ENCODE peak calls at places on chromosome 9, in nine cellular contexts. G is GM23338, B is spleen, T is stomach, L is Panc1, Q is sigmoid colon, C is breast epithelium, W is suprapubic skin, A is prostate gland. M is an unnamed sample. For H3K4me1 and H3K36me3, the result is how much of the 10 kb centered on the place peaks cover.

GRCh38 chr9:82560457-82560904 is 502.5 kb downstream of the RASEF start:
- DNase-seq in G (no peak), B (no peak), T (peak), L (no peak), Q (no peak), C (no peak), W (no peak), A (peak), M (peak)

GRCh38 chr9:114790521-114790920 is 15.3 kb downstream of the TNFSF15 start:
- DNase-seq in G (no peak), B (no peak), T (no peak), L (no peak), Q (no peak), C (no peak), W (no peak), A (no peak), M (no peak)

GRCh38 chr9:83220737-83221136 is 157.8 kb upstream of the RASEF start:
- DNase-seq in G (no peak), B (no peak), T (peak), L (no peak), Q (no peak), C (no peak), W (no peak), A (no peak), M (no peak)

GRCh38 chr9:112856843-112857242 is 33.8 kb downstream of the SLC46A2 start:
- DNase-seq in G (peak), B (no peak), T (no peak), L (no peak), Q (no peak), C (no peak), W (no peak), A (no peak), M (no peak)

GRCh38 chr9:12973702-12974101 is 198.9 kb downstream of the LURAP1L start:
- DNase-seq in G (no peak), B (no peak), T (no peak), L (no peak), Q (no peak), C (no peak), W (no peak), A (no peak), M (no peak)

GRCh38 chr9:109852561-109852960 is 72.6 kb downstream of the PALM2AKAP2 start:
- DNase-seq in G (no peak), B (no peak), T (no peak), L (no peak), Q (no peak), C (no peak), W (no peak), A (no peak), M (no peak)

GRCh38 chr9:37156781-37157356 is 36.5 kb downstream of the ZCCHC7 start:
- DNase-seq in G (no peak), B (no peak), T (no peak), L (peak), Q (no peak), C (no peak), W (no peak), A (no peak), M (no peak)

GRCh38 chr9:119884411-119884810 is 515.2 kb upstream of the BRINP1 start:
- DNase-seq in G (peak), B (no peak), T (no peak), L (no peak), Q (no peak), C (no peak), W (no peak), A (no peak), M (no peak)

GRCh38 chr9:89418882-89419641 is 78.9 kb downstream of the SEMA4D start:
- DNase-seq in G (no peak), B (peak), T (no peak), L (no peak), Q (no peak), C (no peak), W (no peak), A (no peak), M (peak)

GRCh38 chr9:128159073-128159783 is 837 bp upstream of the BBLN start:
- DNase-seq in G (no peak), B (no peak), T (no peak), L (no peak), Q (no peak), C (no peak), W (peak), A (no peak), M (peak)

GRCh38 chr9:88821749-88822106 is 169.5 kb upstream of the S1PR3 start:
- DNase-seq in G (no peak), B (no peak), T (no peak), L (no peak), Q (no peak), C (no peak), W (no peak), A (no peak), M (no peak)

GRCh38 chr9:4793412-4794005 is 765 bp downstream of the RCL1 start:
- DNase-seq in G (no peak), B (no peak), T (no peak), L (no peak), Q (no peak), C (no peak), W (no peak), A (no peak), M (no peak)

GRCh38 chr9:77793909-77794308 is 145.8 kb upstream of the GNA14 start:
- DNase-seq in G (no peak), B (no peak), T (no peak), L (peak), Q (no peak), C (no peak), W (no peak), A (no peak), M (no peak)

GRCh38 chr9:27844797-27845196 is 271.5 kb upstream of the C9orf72 start:
- DNase-seq in G (no peak), B (no peak), T (no peak), L (no peak), Q (no peak), C (no peak), W (no peak), A (no peak), M (no peak)

GRCh38 chr9:89606567-89607311 is 1.9 kb downstream of the GADD45G start:
- DNase-seq in G (peak), B (no peak), T (peak), L (no peak), Q (no peak), C (peak), W (peak), A (peak), M (peak)

GRCh38 chr9:19379697-19380046 is 364 bp downstream of the RPS6 start:
- DNase-seq in G (peak), B (peak), T (no peak), L (no peak), Q (no peak), C (no peak), W (no peak), A (no peak), M (peak)

GRCh38 chr9:22855956-22856355 is 409.3 kb downstream of the DMRTA1 start:
- DNase-seq in G (no peak), B (no peak), T (no peak), L (no peak), Q (no peak), C (no peak), W (no peak), A (no peak), M (no peak)
- H3K4me1 ChIP-seq in G (under half), B (under half), T (under half), L (under half), Q (under half), C (under half), W (under half), A (under half), M (under half)

DNA sequence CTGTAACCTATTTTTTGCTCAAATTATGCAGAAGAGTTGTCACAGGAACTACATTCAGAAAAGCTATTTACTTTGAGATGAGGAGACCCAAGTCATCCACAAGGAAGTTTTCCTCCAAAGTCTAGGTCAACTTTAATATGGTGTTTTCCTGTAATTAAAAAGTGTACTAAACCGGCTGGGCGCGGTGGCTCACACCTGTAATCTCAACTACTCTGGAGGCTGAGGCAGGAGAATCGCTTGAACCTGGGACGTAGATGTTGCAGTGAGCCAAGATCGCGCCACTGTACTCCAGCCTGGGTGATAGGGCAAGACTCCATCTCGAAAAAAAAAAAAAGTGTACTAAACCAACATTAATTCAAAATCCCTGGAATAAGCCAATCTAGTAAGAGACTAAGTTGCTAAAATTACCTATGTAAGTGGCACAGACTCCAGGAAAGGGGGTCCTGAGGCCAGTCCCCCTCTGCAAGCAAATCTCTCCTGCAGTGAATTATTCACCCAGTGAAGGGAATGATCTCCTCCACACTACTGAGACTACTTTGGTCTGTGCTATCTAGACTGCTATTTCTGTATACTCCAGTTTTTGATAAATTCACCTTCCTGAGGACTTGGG is 38.9 kb downstream of the FNBP1 start:
- DNase-seq in G (no peak), B (no peak), T (no peak), L (no peak), Q (peak), C (no peak), W (no peak), A (no peak), M (peak)
- TF ChIP-seq POLR2AphosphoS5 in G (no peak), B (no peak), T (no peak), L (no peak), Q (no peak), C (no peak), W (no peak), A (no peak), M (no peak)

GRCh38 chr9:124696101-124696500 is 75.0 kb downstream of the NR6A1 start:
- DNase-seq in G (peak), B (no peak), T (no peak), L (no peak), Q (no peak), C (no peak), W (no peak), A (no peak), M (no peak)

GRCh38 chr9:124695280-124695890 is 75.7 kb downstream of the NR6A1 start:
- DNase-seq in G (no peak), B (no peak), T (no peak), L (no peak), Q (no peak), C (no peak), W (no peak), A (no peak), M (no peak)

GRCh38 chr9:124697326-124698200 is 73.5 kb downstream of the NR6A1 start:
- DNase-seq in G (no peak), B (no peak), T (no peak), L (no peak), Q (no peak), C (no peak), W (no peak), A (no peak), M (no peak)

GRCh38 chr9:124699575-124699974 is 71.5 kb downstream of the NR6A1 start:
- DNase-seq in G (no peak), B (no peak), T (no peak), L (no peak), Q (no peak), C (no peak), W (no peak), A (no peak), M (no peak)

GRCh38 chr9:124698265-124698664 is 72.8 kb downstream of the NR6A1 start:
- DNase-seq in G (no peak), B (no peak), T (no peak), L (no peak), Q (no peak), C (no peak), W (no peak), A (no peak), M (no peak)
- H3K36me3 ChIP-seq in G (under half), B (under half), T (under half), L (under half), Q (under half), C (under half), W (under half), A (under half), M (under half)

GRCh38 chr9:86078731-86079130 is 20.6 kb downstream of the GOLM1 start:
- DNase-seq in G (no peak), B (no peak), T (no peak), L (no peak), Q (no peak), C (no peak), W (no peak), A (no peak), M (no peak)
- H3K4me1 ChIP-seq in G (under half), B (under half), T (under half), L (under half), Q (half or more), C (under half), W (under half), A (under half), M (under half)

DNA sequence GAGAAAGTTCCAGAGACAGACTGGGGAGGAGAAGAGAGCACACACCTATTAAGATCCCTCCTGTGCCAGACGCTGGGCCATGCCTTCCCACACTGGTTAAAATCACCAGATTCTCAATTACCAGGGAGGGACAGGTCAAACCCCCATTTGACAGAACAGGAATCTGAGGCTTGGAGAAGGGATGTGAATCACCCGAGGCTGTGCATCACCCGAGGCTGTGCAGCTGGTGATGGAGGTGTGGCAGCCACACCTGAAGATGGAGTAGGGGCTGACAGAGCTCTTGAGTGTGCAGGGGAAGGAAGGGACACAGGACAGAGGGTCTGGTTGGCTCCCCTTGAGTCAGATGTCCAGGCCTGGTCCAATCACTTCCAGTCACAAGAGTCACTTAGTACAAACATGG is 70.6 kb downstream of the LMX1B start:
- DNase-seq in G (no peak), B (no peak), T (no peak), L (no peak), Q (no peak), C (no peak), W (no peak), A (no peak), M (no peak)
- TF ChIP-seq POLR2AphosphoS5 in G (no peak), B (no peak), T (no peak), L (no peak), Q (no peak), C (no peak), W (no peak), A (no peak), M (no peak)

GRCh38 chr9:129996161-129996849 is 46.7 kb downstream of the FNBP1 start:
- DNase-seq in G (no peak), B (no peak), T (no peak), L (no peak), Q (no peak), C (no peak), W (no peak), A (no peak), M (no peak)

GRCh38 chr9:129998491-129999122 is 44.4 kb downstream of the FNBP1 start:
- DNase-seq in G (no peak), B (no peak), T (no peak), L (no peak), Q (no peak), C (no peak), W (no peak), A (no peak), M (no peak)

GRCh38 chr9:130002320-130002719 is 40.7 kb downstream of the FNBP1 start:
- DNase-seq in G (peak), B (no peak), T (no peak), L (no peak), Q (no peak), C (no peak), W (no peak), A (no peak), M (no peak)

GRCh38 chr9:130001185-130001584 is 41.8 kb downstream of the FNBP1 start:
- DNase-seq in G (no peak), B (no peak), T (no peak), L (no peak), Q (no peak), C (no peak), W (no peak), A (no peak), M (no peak)

GRCh38 chr9:129999123-129999510 is 43.9 kb downstream of the FNBP1 start:
- DNase-seq in G (no peak), B (no peak), T (no peak), L (no peak), Q (no peak), C (no peak), W (no peak), A (no peak), M (no peak)
- H3K36me3 ChIP-seq in G (under half), B (under half), T (under half), L (under half), Q (under half), C (under half), W (under half), A (under half), M (under half)

DNA sequence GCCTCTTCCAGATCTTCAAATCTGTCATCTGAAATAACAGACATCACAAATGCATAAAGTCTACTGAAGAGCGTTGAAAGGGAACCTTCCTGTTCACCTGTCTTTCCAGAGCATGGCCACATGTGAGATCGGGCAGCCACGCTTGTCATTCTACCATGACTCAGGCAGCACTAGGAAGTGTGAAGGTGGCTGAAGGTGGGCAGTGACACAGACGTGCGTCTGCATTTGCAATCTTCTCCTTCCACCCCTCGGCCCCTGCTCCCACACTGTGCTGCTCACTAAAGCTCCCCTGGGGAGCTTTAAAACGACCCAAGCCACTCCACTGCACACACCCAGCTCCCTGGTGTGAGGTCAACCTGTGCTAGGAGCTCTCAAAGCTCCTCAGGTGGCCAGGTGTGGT is 2.5 kb downstream of the ENTR1 start:
- DNase-seq in G (no peak), B (no peak), T (no peak), L (no peak), Q (no peak), C (no peak), W (no peak), A (no peak), M (no peak)
- H3K4me1 ChIP-seq in G (under half), B (half or more), T (under half), L (under half), Q (under half), C (under half), W (under half), A (under half), M (under half)

DNA sequence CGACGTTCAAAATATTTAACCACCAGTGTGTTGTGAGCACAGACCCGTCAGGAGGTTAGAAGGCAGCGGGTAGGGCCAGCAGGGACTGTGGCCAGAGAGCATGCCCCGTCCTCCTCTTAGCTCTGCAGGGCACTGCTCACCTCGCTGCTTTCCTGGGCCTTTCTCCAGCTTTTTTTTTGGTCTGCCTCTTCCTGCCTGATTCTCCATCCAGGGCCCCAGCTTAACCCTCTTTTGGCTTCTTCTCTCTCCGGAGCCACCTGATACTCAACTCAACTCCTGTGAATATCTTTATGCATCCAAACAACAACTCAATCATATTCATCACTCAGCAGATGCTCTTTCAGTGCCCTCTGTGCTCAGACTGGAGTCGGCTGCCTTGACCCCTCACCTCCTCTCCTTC is 44.0 kb downstream of the TMOD1 start:
- DNase-seq in G (no peak), B (no peak), T (no peak), L (no peak), Q (no peak), C (no peak), W (no peak), A (no peak), M (no peak)
- TF ChIP-seq POLR2AphosphoS5 in G (no peak), B (no peak), T (no peak), L (no peak), Q (no peak), C (no peak), W (no peak), A (no peak), M (no peak)

GRCh38 chr9:73167614-73168013 is 15.9 kb downstream of the ANXA1 start:
- DNase-seq in G (no peak), B (no peak), T (no peak), L (no peak), Q (no peak), C (no peak), W (no peak), A (no peak), M (no peak)

GRCh38 chr9:73165911-73166310 is 14.2 kb downstream of the ANXA1 start:
- DNase-seq in G (no peak), B (no peak), T (no peak), L (no peak), Q (no peak), C (no peak), W (no peak), A (no peak), M (no peak)

GRCh38 chr9:73162987-73163763 is 11.5 kb downstream of the ANXA1 start:
- DNase-seq in G (peak), B (no peak), T (no peak), L (no peak), Q (no peak), C (no peak), W (no peak), A (no peak), M (no peak)

GRCh38 chr9:73170185-73170957 is 18.7 kb downstream of the ANXA1 start:
- DNase-seq in G (no peak), B (no peak), T (no peak), L (no peak), Q (no peak), C (no peak), W (no peak), A (no peak), M (no peak)

DNA sequence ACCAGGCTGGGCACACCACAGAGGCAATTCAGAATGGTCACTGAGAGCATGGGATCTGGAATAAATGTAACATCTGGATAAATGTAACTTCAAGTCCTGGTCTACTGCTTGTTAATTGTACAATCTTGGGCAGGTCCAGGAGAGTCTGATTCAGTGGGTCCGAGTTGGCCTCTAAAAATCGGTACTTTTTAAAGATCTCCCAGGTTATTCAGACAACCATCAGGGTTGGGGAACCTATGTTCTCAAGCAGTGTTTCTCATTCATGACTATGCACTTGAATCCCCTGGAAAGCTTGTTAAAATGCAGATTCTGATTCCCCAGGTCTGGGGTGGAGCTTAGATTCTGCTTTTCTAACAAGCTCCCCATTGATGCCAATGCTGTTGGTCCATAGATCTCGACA is 14.8 kb downstream of the ANXA1 start:
- DNase-seq in G (no peak), B (no peak), T (no peak), L (no peak), Q (no peak), C (no peak), W (no peak), A (no peak), M (no peak)
- H3K36me3 ChIP-seq in G (under half), B (under half), T (half or more), L (under half), Q (under half), C (under half), W (half or more), A (under half), M (under half)

DNA sequence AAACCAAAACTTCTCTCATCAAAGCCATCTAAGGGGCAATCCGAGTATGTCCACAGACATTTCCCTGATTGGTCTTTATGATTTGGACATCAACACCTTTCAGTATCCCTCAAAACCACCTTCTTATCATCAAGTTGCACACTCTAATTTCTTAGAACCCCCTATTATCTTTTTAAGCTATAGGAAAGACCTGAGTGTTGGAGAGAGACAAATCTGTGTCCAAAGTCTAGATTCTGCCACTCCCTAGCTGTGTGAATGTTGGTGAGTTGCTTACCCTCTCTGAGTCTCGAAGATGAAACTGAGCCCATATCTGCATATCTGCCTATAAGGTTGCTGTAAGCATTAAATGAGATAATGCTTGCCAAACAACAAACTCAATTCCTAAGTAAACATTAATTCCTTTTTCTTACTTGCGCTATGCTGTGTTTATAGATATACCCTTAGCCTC is 159.1 kb downstream of the DOCK8 start:
- DNase-seq in G (no peak), B (no peak), T (no peak), L (no peak), Q (no peak), C (no peak), W (no peak), A (no peak), M (no peak)
- H3K4me1 ChIP-seq in G (under half), B (under half), T (under half), L (under half), Q (under half), C (under half), W (under half), A (under half), M (under half)